ENCODE peak calls at places on chromosomes 3 and 15, in six cellular contexts. B is Caco-2; W is pulmonary artery endothelial cell; S is naive thymus-derived CD8-positive, alpha-beta T cell; G is stimulated activated CD4-positive, alpha-beta T cell treated with anti-CD3 and anti-CD28 coated beads, Interleukin-15, amount 100 ng/mL, for 24 hours; H is activated T-cell treated with anti-CD3 and anti-CD28 coated beads for 1 hour. T is an unnamed sample.

GRCh38 chr15:69074011-69074842 is 59.7 kb downstream of the NOX5 start:
- DNase-seq in B (peak), W (no peak), S (no peak), G (peak), H (no peak), T (no peak)

GRCh38 chr3:32569540-32570425 is 875 bp downstream of the DYNC1LI1 start:
- DNase-seq in B (peak), W (no peak), S (peak), G (peak), H (peak), T (peak)

GRCh38 chr3:5186089-5186853 is 1.2 kb upstream of the EDEM1 start:
- DNase-seq in B (no peak), W (no peak), S (no peak), G (no peak), H (no peak), T (no peak)

GRCh38 chr3:160697628-160698382 is 20.8 kb downstream of the ARL14 start:
- DNase-seq in B (no peak), W (no peak), S (no peak), G (no peak), H (no peak), T (no peak)

GRCh38 chr3:161969867-161970266 is 473.3 kb downstream of the OTOL1 start:
- DNase-seq in B (no peak), W (no peak), S (no peak), G (no peak), H (no peak), T (no peak)

GRCh38 chr15:67148196-67148701 is 82.8 kb downstream of the SMAD3 start:
- DNase-seq in B (no peak), W (no peak), S (no peak), G (peak), H (no peak), T (no peak)

GRCh38 chr3:57234613-57235575 is 7.4 kb downstream of the APPL1 start:
- DNase-seq in B (no peak), W (no peak), S (no peak), G (no peak), H (no peak), T (no peak)

GRCh38 chr15:60370804-60371700 is 26.7 kb downstream of the ANXA2 start:
- DNase-seq in B (no peak), W (peak), S (no peak), G (peak), H (no peak), T (no peak)